ENCODE peak calls at places on chromosomes 16 and 17, in eight cellular contexts. One of them, this sample, is unnamed.

GRCh38 chr17:28949185-28950016 is 1.9 kb downstream of the PHF12 start:
- DNase-seq in GM23248: peak
- DNase-seq in GM23338: peak
- DNase-seq in neural progenitor cell: peak
- DNase-seq in MM.1S: peak
- DNase-seq in hepatocyte: peak
- DNase-seq in SK-N-SH: peak
- DNase-seq in PC-3: peak
- DNase-seq in this sample: peak

GRCh38 chr17:57135748-57136342 is 50.8 kb downstream of the AKAP1 start:
- DNase-seq in GM23248: no peak
- DNase-seq in GM23338: no peak
- DNase-seq in neural progenitor cell: no peak
- DNase-seq in MM.1S: no peak
- DNase-seq in hepatocyte: no peak
- DNase-seq in SK-N-SH: peak
- DNase-seq in PC-3: no peak
- DNase-seq in this sample: no peak

GRCh38 chr17:50934672-50935200 is 68.6 kb upstream of the TOB1 start:
- DNase-seq in GM23248: no peak
- DNase-seq in GM23338: no peak
- DNase-seq in neural progenitor cell: no peak
- DNase-seq in MM.1S: no peak
- DNase-seq in hepatocyte: no peak
- DNase-seq in SK-N-SH: no peak
- DNase-seq in PC-3: no peak
- DNase-seq in this sample: no peak

GRCh38 chr16:73432794-73433455 is 385.0 kb upstream of the ZFHX3 start:
- DNase-seq in GM23248: no peak
- DNase-seq in GM23338: no peak
- DNase-seq in neural progenitor cell: no peak
- DNase-seq in MM.1S: no peak
- DNase-seq in hepatocyte: no peak
- DNase-seq in SK-N-SH: no peak
- DNase-seq in PC-3: no peak
- DNase-seq in this sample: no peak

GRCh38 chr16:80176114-80176513 is 364.7 kb upstream of the DYNLRB2 start:
- DNase-seq in GM23248: peak
- DNase-seq in GM23338: no peak
- DNase-seq in neural progenitor cell: no peak
- DNase-seq in MM.1S: no peak
- DNase-seq in hepatocyte: no peak
- DNase-seq in SK-N-SH: no peak
- DNase-seq in PC-3: no peak
- DNase-seq in this sample: no peak

GRCh38 chr17:30021708-30022317 is 80.4 kb downstream of the EFCAB5 start:
- DNase-seq in GM23248: peak
- DNase-seq in GM23338: peak
- DNase-seq in neural progenitor cell: peak
- DNase-seq in MM.1S: peak
- DNase-seq in hepatocyte: peak
- DNase-seq in SK-N-SH: peak
- DNase-seq in PC-3: peak
- DNase-seq in this sample: peak

GRCh38 chr16:6032438-6032837 is 934.8 kb upstream of the EEF2KMT start:
- DNase-seq in GM23248: no peak
- DNase-seq in GM23338: no peak
- DNase-seq in neural progenitor cell: no peak
- DNase-seq in MM.1S: no peak
- DNase-seq in hepatocyte: no peak
- DNase-seq in SK-N-SH: no peak
- DNase-seq in PC-3: no peak
- DNase-seq in this sample: no peak

GRCh38 chr17:31549121-31549524 is 157.6 kb downstream of the RAB11FIP4 start:
- DNase-seq in GM23248: peak
- DNase-seq in GM23338: no peak
- DNase-seq in neural progenitor cell: no peak
- DNase-seq in MM.1S: no peak
- DNase-seq in hepatocyte: no peak
- DNase-seq in SK-N-SH: peak
- DNase-seq in PC-3: no peak
- DNase-seq in this sample: peak

GRCh38 chr17:30790279-30790678 is 34.2 kb downstream of the CRLF3 start:
- DNase-seq in GM23248: no peak
- DNase-seq in GM23338: no peak
- DNase-seq in neural progenitor cell: no peak
- DNase-seq in MM.1S: peak
- DNase-seq in hepatocyte: no peak
- DNase-seq in SK-N-SH: no peak
- DNase-seq in PC-3: no peak
- DNase-seq in this sample: no peak

GRCh38 chr17:9206160-9206988 is 185.1 kb downstream of the NTN1 start:
- DNase-seq in GM23248: no peak
- DNase-seq in GM23338: no peak
- DNase-seq in neural progenitor cell: peak
- DNase-seq in MM.1S: no peak
- DNase-seq in hepatocyte: no peak
- DNase-seq in SK-N-SH: no peak
- DNase-seq in PC-3: no peak
- DNase-seq in this sample: no peak

GRCh38 chr16:27928542-27928941 is 135.0 kb downstream of the GSG1L start:
- DNase-seq in GM23248: no peak
- DNase-seq in GM23338: peak
- DNase-seq in neural progenitor cell: no peak
- DNase-seq in MM.1S: no peak
- DNase-seq in hepatocyte: no peak
- DNase-seq in SK-N-SH: no peak
- DNase-seq in PC-3: no peak
- DNase-seq in this sample: no peak

GRCh38 chr17:82235056-82235774 is 6.4 kb downstream of the SLC16A3 start:
- DNase-seq in GM23248: no peak
- DNase-seq in GM23338: no peak
- DNase-seq in neural progenitor cell: no peak
- DNase-seq in MM.1S: no peak
- DNase-seq in hepatocyte: no peak
- DNase-seq in SK-N-SH: no peak
- DNase-seq in PC-3: no peak
- DNase-seq in this sample: no peak

GRCh38 chr16:23537390-23537789 is 19.8 kb downstream of the EARS2 start:
- DNase-seq in GM23248: no peak
- DNase-seq in GM23338: no peak
- DNase-seq in neural progenitor cell: no peak
- DNase-seq in MM.1S: no peak
- DNase-seq in hepatocyte: no peak
- DNase-seq in SK-N-SH: no peak
- DNase-seq in PC-3: no peak
- DNase-seq in this sample: no peak

GRCh38 chr16:65414284-65414984 is 292.6 kb upstream of the CDH11 start:
- DNase-seq in GM23248: peak
- DNase-seq in GM23338: no peak
- DNase-seq in neural progenitor cell: no peak
- DNase-seq in MM.1S: peak
- DNase-seq in hepatocyte: peak
- DNase-seq in SK-N-SH: peak
- DNase-seq in PC-3: peak
- DNase-seq in this sample: no peak

GRCh38 chr16:56222482-56222997 is 31.3 kb downstream of the GNAO1 start:
- DNase-seq in GM23248: no peak
- DNase-seq in GM23338: peak
- DNase-seq in neural progenitor cell: no peak
- DNase-seq in MM.1S: no peak
- DNase-seq in hepatocyte: no peak
- DNase-seq in SK-N-SH: no peak
- DNase-seq in PC-3: no peak
- DNase-seq in this sample: no peak

GRCh38 chr17:79290726-79291125 is 216.1 kb downstream of the ENGASE start:
- DNase-seq in GM23248: no peak
- DNase-seq in GM23338: no peak
- DNase-seq in neural progenitor cell: no peak
- DNase-seq in MM.1S: no peak
- DNase-seq in hepatocyte: no peak
- DNase-seq in SK-N-SH: no peak
- DNase-seq in PC-3: no peak
- DNase-seq in this sample: no peak

GRCh38 chr16:81730090-81731051 is 48.7 kb upstream of the PLCG2 start:
- DNase-seq in GM23248: peak
- DNase-seq in GM23338: peak
- DNase-seq in neural progenitor cell: peak
- DNase-seq in MM.1S: peak
- DNase-seq in hepatocyte: peak
- DNase-seq in SK-N-SH: peak
- DNase-seq in PC-3: peak
- DNase-seq in this sample: peak

GRCh38 chr16:684961-685696 is 995 bp upstream of the JMJD8 start:
- DNase-seq in GM23248: no peak
- DNase-seq in GM23338: no peak
- DNase-seq in neural progenitor cell: no peak
- DNase-seq in MM.1S: no peak
- DNase-seq in hepatocyte: no peak
- DNase-seq in SK-N-SH: no peak
- DNase-seq in PC-3: no peak
- DNase-seq in this sample: no peak

GRCh38 chr17:149231-149630 is 11.9 kb downstream of the SCGB1C2 start:
- DNase-seq in GM23248: no peak
- DNase-seq in GM23338: no peak
- DNase-seq in neural progenitor cell: no peak
- DNase-seq in MM.1S: no peak
- DNase-seq in hepatocyte: no peak
- DNase-seq in SK-N-SH: no peak
- DNase-seq in PC-3: no peak
- DNase-seq in this sample: no peak

GRCh38 chr17:63478814-63479494 is 2.1 kb downstream of the ACE start:
- DNase-seq in GM23248: peak
- DNase-seq in GM23338: peak
- DNase-seq in neural progenitor cell: peak
- DNase-seq in MM.1S: peak
- DNase-seq in hepatocyte: peak
- DNase-seq in SK-N-SH: peak
- DNase-seq in PC-3: peak
- DNase-seq in this sample: peak

GRCh38 chr17:1880851-1881630 is 51.2 kb downstream of the RPA1 start:
- DNase-seq in GM23248: peak
- DNase-seq in GM23338: no peak
- DNase-seq in neural progenitor cell: peak
- DNase-seq in MM.1S: no peak
- DNase-seq in hepatocyte: no peak
- DNase-seq in SK-N-SH: no peak
- DNase-seq in PC-3: no peak
- DNase-seq in this sample: no peak

GRCh38 chr17:7982666-7983065 is 19.7 kb upstream of the GUCY2D start:
- DNase-seq in GM23248: peak
- DNase-seq in GM23338: peak
- DNase-seq in neural progenitor cell: peak
- DNase-seq in MM.1S: no peak
- DNase-seq in hepatocyte: no peak
- DNase-seq in SK-N-SH: no peak
- DNase-seq in PC-3: peak
- DNase-seq in this sample: no peak
- TF ChIP-seq EZH2phosphoT487 in GM23248: no peak
- TF ChIP-seq EZH2phosphoT487 in GM23338: no peak
- TF ChIP-seq EZH2phosphoT487 in neural progenitor cell: no peak
- TF ChIP-seq EZH2phosphoT487 in MM.1S: no peak
- TF ChIP-seq EZH2phosphoT487 in hepatocyte: no peak
- TF ChIP-seq EZH2phosphoT487 in SK-N-SH: no peak
- TF ChIP-seq EZH2phosphoT487 in PC-3: no peak
- TF ChIP-seq EZH2phosphoT487 in this sample: no peak

DNA sequence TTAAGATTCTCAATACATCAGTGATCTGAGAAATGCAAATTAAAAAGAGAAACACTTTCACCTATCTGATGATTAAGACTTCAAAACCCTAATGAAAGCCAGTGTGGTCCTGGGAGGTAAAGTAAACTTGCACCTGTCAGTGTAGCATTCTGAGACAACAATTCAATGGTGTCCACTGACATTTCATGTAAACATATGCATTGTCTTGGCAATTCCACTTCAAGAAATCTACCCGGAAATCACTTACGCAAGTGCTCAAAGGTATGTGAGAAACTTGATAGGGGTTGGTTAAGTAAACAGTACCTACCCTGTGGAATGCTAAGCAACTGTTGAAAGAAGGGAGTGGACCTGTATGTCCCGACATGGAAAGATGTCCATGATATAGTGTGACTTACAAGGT is 2.1 kb downstream of the ST6GALNAC1 start:
- DNase-seq in GM23248: no peak
- DNase-seq in GM23338: peak
- DNase-seq in neural progenitor cell: no peak
- DNase-seq in MM.1S: no peak
- DNase-seq in hepatocyte: peak
- DNase-seq in SK-N-SH: no peak
- DNase-seq in PC-3: peak
- DNase-seq in this sample: no peak
- TF ChIP-seq EZH2phosphoT487 in GM23248: no peak
- TF ChIP-seq EZH2phosphoT487 in GM23338: no peak
- TF ChIP-seq EZH2phosphoT487 in neural progenitor cell: no peak
- TF ChIP-seq EZH2phosphoT487 in MM.1S: no peak
- TF ChIP-seq EZH2phosphoT487 in hepatocyte: no peak
- TF ChIP-seq EZH2phosphoT487 in SK-N-SH: no peak
- TF ChIP-seq EZH2phosphoT487 in PC-3: no peak
- TF ChIP-seq EZH2phosphoT487 in this sample: no peak

GRCh38 chr17:19978206-19978802 is 676 bp upstream of the AKAP10 start:
- DNase-seq in GM23248: no peak
- DNase-seq in GM23338: peak
- DNase-seq in neural progenitor cell: no peak
- DNase-seq in MM.1S: peak
- DNase-seq in hepatocyte: peak
- DNase-seq in SK-N-SH: no peak
- DNase-seq in PC-3: no peak
- DNase-seq in this sample: no peak
- TF ChIP-seq EZH2phosphoT487 in GM23248: no peak
- TF ChIP-seq EZH2phosphoT487 in GM23338: no peak
- TF ChIP-seq EZH2phosphoT487 in neural progenitor cell: no peak
- TF ChIP-seq EZH2phosphoT487 in MM.1S: no peak
- TF ChIP-seq EZH2phosphoT487 in hepatocyte: no peak
- TF ChIP-seq EZH2phosphoT487 in SK-N-SH: no peak
- TF ChIP-seq EZH2phosphoT487 in PC-3: no peak
- TF ChIP-seq EZH2phosphoT487 in this sample: no peak

DNA sequence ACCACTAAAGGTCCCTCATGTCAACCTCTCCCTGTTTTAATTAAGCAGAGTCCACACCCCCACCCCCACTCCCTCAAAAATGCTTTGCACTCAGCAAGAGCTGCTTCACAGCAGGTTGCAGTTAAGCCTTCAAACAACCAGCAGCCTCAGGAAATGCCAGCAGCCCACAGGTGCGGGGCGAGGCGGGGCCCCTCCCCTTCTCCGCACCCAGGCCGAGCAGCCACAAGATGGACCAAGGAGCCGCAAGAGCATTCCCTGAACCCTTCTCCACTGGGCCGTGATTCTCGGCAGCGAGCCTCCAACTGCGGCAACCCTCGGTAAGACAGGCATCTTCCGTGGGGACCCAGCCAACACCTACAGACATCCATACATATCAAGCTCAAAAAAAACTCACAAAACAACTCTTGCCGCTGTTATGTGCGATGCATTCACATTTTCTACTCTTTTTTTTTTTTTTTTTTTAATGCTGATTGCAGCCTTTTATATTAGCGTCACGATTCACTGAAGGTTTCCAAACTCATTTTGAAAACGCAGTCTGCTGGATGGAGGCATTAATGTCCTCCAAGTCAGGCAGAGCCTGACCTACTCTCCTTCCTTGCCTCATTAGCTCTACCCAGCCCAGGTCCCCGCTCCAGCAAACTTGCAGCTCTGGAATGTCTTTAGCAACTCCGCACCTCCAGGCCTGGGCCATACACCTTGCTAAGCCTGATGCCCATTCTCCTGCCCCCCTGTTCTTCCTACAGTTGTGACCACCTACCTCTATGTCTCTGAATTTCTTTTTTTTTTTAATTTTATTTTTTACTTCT is 66.0 kb downstream of the AXIN2 start:
- DNase-seq in GM23248: no peak
- DNase-seq in GM23338: peak
- DNase-seq in neural progenitor cell: peak
- DNase-seq in MM.1S: peak
- DNase-seq in hepatocyte: peak
- DNase-seq in SK-N-SH: no peak
- DNase-seq in PC-3: no peak
- DNase-seq in this sample: no peak
- TF ChIP-seq EZH2phosphoT487 in GM23248: no peak
- TF ChIP-seq EZH2phosphoT487 in GM23338: no peak
- TF ChIP-seq EZH2phosphoT487 in neural progenitor cell: no peak
- TF ChIP-seq EZH2phosphoT487 in MM.1S: no peak
- TF ChIP-seq EZH2phosphoT487 in hepatocyte: no peak
- TF ChIP-seq EZH2phosphoT487 in SK-N-SH: no peak
- TF ChIP-seq EZH2phosphoT487 in PC-3: no peak
- TF ChIP-seq EZH2phosphoT487 in this sample: no peak